ENCODE peak calls at places on chromosomes 11 and 22, in four cellular contexts. L is upper lobe of right lung, I is adrenal gland, C is heart right ventricle. S is an unnamed sample. For H3K27me3, the result is how much of the 10 kb centered on the place peaks cover.

GRCh38 chr11:73321342-73322110 is 13.4 kb downstream of the ARHGEF17 start:
- DNase-seq in L (peak), I (peak), C (peak), S (peak)

GRCh38 chr22:17352798-17353197 is 16.5 kb upstream of the CECR2 start:
- DNase-seq in L (no peak), I (no peak), C (no peak), S (no peak)

GRCh38 chr11:34898474-34898873 is 17.7 kb downstream of the APIP start:
- DNase-seq in L (no peak), I (no peak), C (no peak), S (no peak)

GRCh38 chr11:120123946-120124345 is 14.0 kb downstream of the TRIM29 start:
- DNase-seq in L (no peak), I (no peak), C (no peak), S (no peak)

GRCh38 chr11:44950625-44951472 is at the start of gene TP53I11:
- DNase-seq in L (peak), I (peak), C (peak), S (peak)

GRCh38 chr11:17259931-17260499 is 16.5 kb upstream of the NUCB2 start:
- DNase-seq in L (no peak), I (no peak), C (no peak), S (no peak)

GRCh38 chr11:132258865-132259264 is 888.5 kb downstream of the NTM start:
- DNase-seq in L (no peak), I (no peak), C (no peak), S (peak)

GRCh38 chr11:73234403-73235181 is 16.5 kb downstream of the P2RY2 start:
- DNase-seq in L (peak), I (no peak), C (no peak), S (no peak)

GRCh38 chr11:43556269-43556668 is 124.3 kb upstream of the HSD17B12 start:
- DNase-seq in L (no peak), I (no peak), C (no peak), S (no peak)

GRCh38 chr22:40325315-40325714 is 21.0 kb upstream of the ADSL start:
- DNase-seq in L (no peak), I (no peak), C (no peak), S (no peak)

GRCh38 chr11:19259487-19260345 is 19.0 kb upstream of the E2F8 start:
- DNase-seq in L (peak), I (peak), C (peak), S (peak)

GRCh38 chr11:60528934-60529333 is 13.7 kb downstream of the MS4A13 start:
- DNase-seq in L (no peak), I (no peak), C (no peak), S (no peak)

GRCh38 chr11:122628691-122629555 is 26.6 kb upstream of the UBASH3B start:
- DNase-seq in L (peak), I (peak), C (peak), S (peak)

GRCh38 chr22:18000441-18001039 is 23.8 kb downstream of the MICAL3 start:
- DNase-seq in L (no peak), I (no peak), C (no peak), S (no peak)

GRCh38 chr22:18954941-18955571 is 19.0 kb upstream of the PRODH start:
- DNase-seq in L (peak), I (no peak), C (no peak), S (no peak)

GRCh38 chr22:23849009-23850006 is 8.4 kb upstream of the SLC2A11 start:
- DNase-seq in L (peak), I (peak), C (peak), S (peak)

GRCh38 chr11:100574894-100575769 is 112.0 kb upstream of the ARHGAP42 start:
- DNase-seq in L (no peak), I (no peak), C (no peak), S (no peak)

GRCh38 chr11:100719362-100719761 is 32.3 kb downstream of the ARHGAP42 start:
- DNase-seq in L (no peak), I (no peak), C (peak), S (no peak)

GRCh38 chr11:19076744-19077589 is 16.4 kb upstream of the MRGPRX2 start:
- DNase-seq in L (peak), I (peak), C (peak), S (peak)

GRCh38 chr11:70298243-70298915 is 27.9 kb downstream of the PPFIA1 start:
- DNase-seq in L (no peak), I (no peak), C (no peak), S (no peak)

GRCh38 chr11:66081505-66081904 is 11.4 kb downstream of the PACS1 start:
- DNase-seq in L (no peak), I (peak), C (peak), S (no peak)

GRCh38 chr11:83025267-83025704 is 46.4 kb downstream of the RAB30 start:
- DNase-seq in L (no peak), I (no peak), C (no peak), S (no peak)

GRCh38 chr11:69822676-69823494 is 3.7 kb upstream of the FGF3 start:
- DNase-seq in L (no peak), I (no peak), C (no peak), S (no peak)

GRCh38 chr11:114359342-114359741 is 41.0 kb downstream of the C11orf71 start:
- DNase-seq in L (no peak), I (no peak), C (no peak), S (no peak)

GRCh38 chr11:130216591-130217132 is 57.1 kb downstream of the ST14 start:
- DNase-seq in L (peak), I (no peak), C (no peak), S (no peak)

GRCh38 chr22:25566812-25567211 is 2.3 kb downstream of the GRK3 start:
- DNase-seq in L (no peak), I (no peak), C (no peak), S (no peak)

GRCh38 chr22:22720201-22720723 is 75.8 kb downstream of the GGTLC2 start:
- DNase-seq in L (no peak), I (no peak), C (no peak), S (peak)

GRCh38 chr22:40204331-40205116 is 26.8 kb downstream of the TNRC6B start:
- DNase-seq in L (no peak), I (no peak), C (no peak), S (peak)

GRCh38 chr11:111718436-111719325 is 47.5 kb downstream of the PPP2R1B start:
- DNase-seq in L (no peak), I (no peak), C (no peak), S (peak)
- H3K27ac ChIP-seq in L (no peak), I (no peak), C (no peak), S (peak)

GRCh38 chr11:67504023-67504949 is 877 bp downstream of the PITPNM1 start:
- DNase-seq in L (no peak), I (peak), C (peak), S (peak)

GRCh38 chr11:67504950-67505561 is at the start of gene PITPNM1:
- DNase-seq in L (peak), I (peak), C (peak), S (no peak)

GRCh38 chr11:67507242-67507890 is 596 bp downstream of the CDK2AP2 start:
- DNase-seq in L (no peak), I (peak), C (peak), S (peak)

GRCh38 chr11:67506426-67507032 is 1.4 kb upstream of the PITPNM1 start:
- DNase-seq in L (no peak), I (no peak), C (no peak), S (no peak)

GRCh38 chr11:67505605-67506396 is 638 bp upstream of the PITPNM1 start:
- DNase-seq in L (peak), I (peak), C (peak), S (peak)
- H3K27me3 ChIP-seq in L (under half), I (under half), C (under half), S (under half)

DNA sequence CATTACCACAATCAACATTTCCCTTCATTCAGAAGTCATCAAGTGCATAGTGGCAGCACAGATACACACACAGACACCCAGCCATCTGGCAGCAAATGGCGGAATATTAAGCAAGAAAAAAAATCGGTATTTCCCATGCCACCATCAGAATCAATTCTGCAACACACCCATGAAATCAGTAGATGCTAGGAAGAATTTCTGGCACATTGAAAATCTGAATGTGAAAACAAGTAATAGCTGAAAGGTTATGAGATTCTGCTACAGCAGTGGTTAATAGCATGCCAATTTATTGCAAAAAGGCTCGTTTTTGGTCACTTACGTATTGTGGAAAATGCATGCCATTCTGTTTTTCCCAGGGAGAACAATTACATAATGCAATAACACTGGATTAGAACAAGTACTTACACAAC is 91.1 kb downstream of the PICALM start:
- DNase-seq in L (no peak), I (no peak), C (no peak), S (no peak)
- H3K27ac ChIP-seq in L (no peak), I (no peak), C (no peak), S (no peak)

GRCh38 chr22:44385781-44386180 is 73.0 kb upstream of the SHISAL1 start:
- DNase-seq in L (peak), I (no peak), C (no peak), S (no peak)

GRCh38 chr22:44387486-44387885 is 74.7 kb upstream of the SHISAL1 start:
- DNase-seq in L (peak), I (no peak), C (no peak), S (no peak)

GRCh38 chr22:44384563-44384940 is 71.8 kb upstream of the SHISAL1 start:
- DNase-seq in L (peak), I (no peak), C (no peak), S (no peak)

GRCh38 chr22:44384981-44385610 is 72.3 kb upstream of the SHISAL1 start:
- DNase-seq in L (peak), I (no peak), C (no peak), S (no peak)

GRCh38 chr22:44386386-44387035 is 73.8 kb upstream of the SHISAL1 start:
- DNase-seq in L (peak), I (no peak), C (no peak), S (no peak)
- H3K27me3 ChIP-seq in L (under half), I (under half), C (under half), S (under half)

GRCh38 chr22:20017622-20017958 is 967 bp upstream of the ARVCF start:
- DNase-seq in L (no peak), I (no peak), C (no peak), S (no peak)

GRCh38 chr22:20019661-20020532 is 1.0 kb upstream of the TANGO2 start:
- DNase-seq in L (no peak), I (no peak), C (no peak), S (no peak)

GRCh38 chr22:20015971-20016733 is 471 bp downstream of the ARVCF start:
- DNase-seq in L (peak), I (no peak), C (no peak), S (no peak)

GRCh38 chr22:20016734-20017621 is at the start of gene ARVCF:
- DNase-seq in L (peak), I (peak), C (peak), S (peak)

DNA sequence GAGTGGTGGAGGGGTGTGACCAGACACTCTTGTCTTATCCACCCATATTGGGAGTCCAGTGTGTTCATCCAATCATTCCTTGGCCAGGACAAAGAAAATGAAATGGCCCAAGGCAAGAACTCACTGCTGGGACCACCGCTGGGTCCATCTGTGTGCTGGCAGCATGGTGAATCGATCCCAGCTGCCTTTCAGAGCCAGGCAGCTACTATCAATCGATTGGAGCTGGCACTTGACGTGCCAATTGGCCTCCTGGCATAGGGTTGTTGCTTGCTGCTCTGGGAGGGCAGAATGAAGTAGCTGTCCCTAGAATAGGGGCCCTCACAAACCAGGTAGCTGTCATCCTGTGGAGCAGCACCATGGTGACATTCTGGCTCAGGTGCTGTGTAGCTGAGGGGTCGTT is 1.4 kb upstream of the ARVCF start:
- DNase-seq in L (no peak), I (no peak), C (no peak), S (no peak)
- H3K27ac ChIP-seq in L (no peak), I (no peak), C (no peak), S (no peak)

S was measured in brain microvascular endothelial cell.